ENCODE peak calls at places on chromosomes 7 and 10, in four cellular contexts. I is A549, Z is SK-N-SH, T is GM12878. G is an unnamed sample.

GRCh38 chr7:33766396-33766795 is 138.9 kb upstream of the BMPER start:
- DNase-seq in Z (no peak), T (no peak), I (no peak), G (no peak)

GRCh38 chr10:14904316-14904732 is 25.7 kb downstream of the SUV39H2 start:
- DNase-seq in I (peak), T (no peak), Z (peak), G (peak)

GRCh38 chr7:605661-606450 is 86.2 kb upstream of the PDGFA start:
- DNase-seq in I (no peak), T (no peak), Z (no peak), G (peak)

GRCh38 chr7:77685219-77685618 is 11.0 kb upstream of the RSBN1L start:
- DNase-seq in I (no peak), T (no peak), Z (no peak), G (peak)

GRCh38 chr7:106071356-106071998 is 40.6 kb downstream of the SYPL1 start:
- DNase-seq in Z (peak), T (peak), I (no peak), G (no peak)

GRCh38 chr7:706721-707120 is 19.8 kb upstream of the DNAAF5 start:
- DNase-seq in I (no peak), T (no peak), Z (no peak), G (no peak)

GRCh38 chr10:89355373-89355772 is 22.5 kb upstream of the IFIT1B start:
- DNase-seq in T (no peak), Z (no peak), I (no peak), G (no peak)

GRCh38 chr7:81573128-81573527 is 196.7 kb downstream of the HGF start:
- DNase-seq in T (no peak), Z (no peak), I (no peak), G (no peak)

GRCh38 chr10:77541247-77541646 is 96.4 kb downstream of the KCNMA1 start:
- DNase-seq in I (no peak), T (no peak), Z (no peak), G (no peak)

GRCh38 chr10:59304521-59305097 is 57.7 kb downstream of the FAM13C start:
- DNase-seq in I (no peak), Z (no peak), T (no peak), G (no peak)

GRCh38 chr10:97024181-97025073 is 161.3 kb downstream of the SLIT1 start:
- DNase-seq in T (peak), I (peak), Z (no peak), G (no peak)

GRCh38 chr7:29798422-29798821 is 7.9 kb upstream of the WIPF3 start:
- DNase-seq in Z (no peak), I (no peak), T (no peak), G (no peak)

GRCh38 chr10:6218692-6219493 is 16.2 kb downstream of the PFKFB3 start:
- DNase-seq in T (no peak), I (no peak), Z (no peak), G (no peak)

GRCh38 chr10:53978292-53978691 is 822.7 kb downstream of the PCDH15 start:
- DNase-seq in T (no peak), I (no peak), Z (no peak), G (no peak)

GRCh38 chr10:77637474-77637985 is at the start of gene KCNMA1:
- DNase-seq in I (peak), T (no peak), Z (peak), G (no peak)

GRCh38 chr7:143003393-143004051 is 23.4 kb downstream of the OR9A2 start:
- DNase-seq in T (peak), I (peak), Z (peak), G (peak)

GRCh38 chr10:50614444-50615137 is 9.2 kb downstream of the SGMS1 start:
- DNase-seq in I (peak), T (no peak), Z (no peak), G (peak)

GRCh38 chr10:4836416-4836969 is 10.5 kb downstream of the AKR1E2 start:
- DNase-seq in I (no peak), T (no peak), Z (no peak), G (no peak)

GRCh38 chr10:63003816-63004453 is 129.2 kb upstream of the NRBF2 start:
- DNase-seq in Z (peak), I (peak), T (no peak), G (no peak)

GRCh38 chr10:49642311-49642710 is 28.5 kb downstream of the CHAT start:
- DNase-seq in Z (no peak), I (no peak), T (no peak), G (no peak)

GRCh38 chr7:91046322-91047088 is 217.7 kb upstream of the FZD1 start:
- DNase-seq in T (no peak), I (no peak), Z (no peak), G (no peak)

GRCh38 chr7:154853727-154854095 is 149.2 kb downstream of the PAXIP1 start:
- DNase-seq in I (no peak), Z (no peak), T (no peak), G (no peak)

GRCh38 chr7:8714791-8715190 is 281.4 kb downstream of the NXPH1 start:
- DNase-seq in Z (no peak), I (no peak), T (no peak), G (no peak)

GRCh38 chr7:130423636-130424035 is 17.2 kb downstream of the CEP41 start:
- DNase-seq in I (no peak), T (no peak), Z (no peak), G (no peak)

GRCh38 chr10:121678631-121679174 is 80.5 kb upstream of the FGFR2 start:
- DNase-seq in I (no peak), Z (no peak), T (peak), G (no peak)

GRCh38 chr10:14523286-14523685 is 192.6 kb upstream of the FRMD4A start:
- DNase-seq in I (no peak), T (no peak), Z (no peak), G (no peak)

GRCh38 chr7:114886241-114886640 is 35.7 kb upstream of the MDFIC start:
- DNase-seq in I (no peak), Z (no peak), T (no peak), G (no peak)

DNA sequence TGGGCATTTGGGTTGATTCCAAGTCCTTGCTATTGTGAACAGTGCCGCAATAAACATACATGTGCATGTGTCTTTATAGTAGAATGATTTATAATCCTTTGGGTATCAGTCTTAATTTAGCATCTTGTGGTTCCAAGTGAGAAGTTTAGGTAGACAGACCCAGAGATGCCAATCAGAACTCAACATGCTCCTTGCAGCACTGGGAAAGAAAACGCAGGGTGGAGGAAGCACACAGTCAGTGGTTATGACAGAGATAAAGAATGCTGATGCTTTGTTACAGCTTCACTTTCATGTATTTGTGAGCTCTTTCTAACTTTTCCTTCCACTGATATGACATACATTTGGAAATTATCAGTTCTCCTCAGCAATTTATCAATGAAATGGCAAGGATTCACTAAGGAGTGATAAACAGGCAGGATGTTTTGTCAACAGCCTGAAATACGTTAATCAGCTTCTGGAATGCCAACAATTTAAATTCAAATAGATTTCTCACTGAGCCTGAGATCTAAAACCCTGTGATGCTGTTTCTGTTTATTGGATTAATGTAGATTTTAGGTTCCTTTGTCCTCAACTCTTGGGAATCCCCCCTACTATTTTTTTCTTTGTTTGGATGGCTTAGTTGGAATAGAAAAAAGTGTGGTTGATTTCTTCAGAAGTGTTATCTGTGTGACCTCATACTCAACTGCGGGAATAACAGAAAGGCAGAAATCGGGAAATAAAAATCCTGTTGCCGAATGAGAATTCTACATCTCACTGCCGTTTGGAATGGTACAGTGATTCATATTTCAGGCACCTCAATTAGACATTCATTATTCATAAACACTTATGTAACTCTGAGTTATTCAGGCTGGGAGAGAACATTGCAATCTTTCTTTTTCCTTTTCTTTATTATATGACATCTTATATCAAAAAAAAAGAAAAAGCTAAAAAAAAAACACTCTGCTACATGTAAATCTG is 675.0 kb downstream of the CNTNAP2 start:
- DNase-seq in T (no peak), I (no peak), Z (no peak), G (no peak)
- TF ChIP-seq PBX3 in T (no peak), I (no peak), Z (no peak), G (no peak)

DNA sequence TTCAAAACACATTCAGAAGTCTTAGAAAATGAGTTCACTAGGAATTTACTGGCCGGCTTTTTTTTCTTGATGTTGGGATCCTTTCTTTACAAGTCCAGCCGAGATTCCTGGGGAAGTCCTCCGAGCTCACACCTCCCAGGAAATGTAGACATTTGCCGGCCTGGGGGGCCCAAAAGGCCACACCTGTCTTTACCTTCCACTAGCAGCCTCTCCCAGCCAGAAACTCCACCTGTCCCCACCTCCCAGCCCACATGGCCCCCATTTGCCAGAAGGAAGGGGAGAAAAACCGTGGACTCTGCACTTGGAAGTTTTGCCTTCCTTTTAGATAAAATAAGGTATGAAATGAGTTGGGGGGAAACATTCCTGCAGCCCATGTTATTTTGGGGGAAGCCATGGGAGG is 27.6 kb upstream of the EMX2 start:
- DNase-seq in T (no peak), I (no peak), Z (no peak), G (no peak)
- TF ChIP-seq PBX3 in T (no peak), I (no peak), Z (no peak), G (no peak)

GRCh38 chr7:11166051-11166450 is 192.4 kb downstream of the PHF14 start:
- DNase-seq in T (no peak), Z (no peak), I (no peak), G (no peak)
- TF ChIP-seq PBX3 in T (no peak), Z (no peak), I (no peak), G (no peak)

DNA sequence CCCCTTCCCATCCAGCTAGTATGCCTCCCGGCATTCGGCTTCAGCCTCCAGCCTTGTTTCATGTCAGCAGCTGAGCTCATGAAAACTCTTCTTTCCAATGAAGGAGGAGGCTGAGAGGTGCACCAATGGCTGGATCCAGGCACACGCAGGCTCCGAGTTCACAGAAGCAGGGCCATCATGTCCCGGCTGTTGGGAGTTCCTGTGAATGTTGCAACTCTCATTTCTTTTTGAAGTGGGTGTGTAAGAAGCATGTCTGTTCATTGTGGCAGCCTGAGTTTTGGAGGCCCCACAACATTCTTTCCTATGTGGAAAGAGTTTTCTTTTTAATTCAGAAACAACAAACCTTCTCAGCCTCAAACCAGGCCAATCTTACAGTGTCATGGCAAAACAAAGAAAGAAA is 89.7 kb downstream of the PTPRE start:
- DNase-seq in T (no peak), I (no peak), Z (no peak), G (no peak)
- TF ChIP-seq PBX3 in T (no peak), I (no peak), Z (no peak), G (no peak)

DNA sequence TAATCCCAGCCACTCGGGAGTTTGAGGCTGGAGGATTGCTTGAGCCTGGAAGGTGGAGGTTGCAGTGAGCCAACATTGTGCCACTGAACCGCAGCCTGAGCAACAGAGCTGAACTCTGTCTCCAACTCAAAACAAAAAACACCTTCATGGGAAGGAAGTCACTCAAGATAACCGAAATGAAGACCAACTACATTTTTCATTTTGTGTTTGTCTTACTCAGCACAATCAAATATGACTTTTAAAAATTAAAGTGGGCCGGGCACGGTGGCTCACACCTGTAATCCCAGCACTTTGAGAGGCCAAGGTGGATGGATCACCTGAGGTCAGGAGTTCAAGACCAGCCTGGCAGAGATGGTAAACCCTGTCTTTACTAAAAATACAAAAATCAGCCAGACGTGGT is 40.0 kb downstream of the CREM start:
- DNase-seq in I (no peak), Z (no peak), T (no peak), G (no peak)
- TF ChIP-seq PBX3 in I (no peak), Z (no peak), T (no peak), G (no peak)

DNA sequence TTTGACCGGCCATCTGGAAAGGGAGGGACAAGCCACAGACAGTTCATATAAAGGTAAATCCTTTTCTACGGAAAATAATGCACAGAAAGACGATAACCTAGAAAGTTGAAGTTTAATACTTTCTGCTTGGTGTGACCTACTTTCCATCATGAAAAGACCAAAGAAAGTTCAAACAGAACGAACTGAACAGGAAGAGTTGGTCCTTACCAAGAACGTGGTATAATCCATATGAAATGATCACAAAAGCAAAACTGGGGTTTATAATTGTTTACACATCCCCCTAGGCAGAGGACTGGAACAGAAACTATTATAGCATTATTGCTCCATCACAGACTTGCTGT is 105.4 kb downstream of the ST8SIA6 start:
- DNase-seq in I (no peak), Z (peak), T (no peak), G (no peak)
- TF ChIP-seq PBX3 in I (no peak), Z (no peak), T (no peak), G (no peak)

GRCh38 chr7:28211006-28211405 is 30.4 kb upstream of the JAZF1 start:
- DNase-seq in I (no peak), Z (no peak), T (no peak), G (no peak)
- TF ChIP-seq PBX3 in I (no peak), Z (no peak), T (no peak), G (no peak)

DNA sequence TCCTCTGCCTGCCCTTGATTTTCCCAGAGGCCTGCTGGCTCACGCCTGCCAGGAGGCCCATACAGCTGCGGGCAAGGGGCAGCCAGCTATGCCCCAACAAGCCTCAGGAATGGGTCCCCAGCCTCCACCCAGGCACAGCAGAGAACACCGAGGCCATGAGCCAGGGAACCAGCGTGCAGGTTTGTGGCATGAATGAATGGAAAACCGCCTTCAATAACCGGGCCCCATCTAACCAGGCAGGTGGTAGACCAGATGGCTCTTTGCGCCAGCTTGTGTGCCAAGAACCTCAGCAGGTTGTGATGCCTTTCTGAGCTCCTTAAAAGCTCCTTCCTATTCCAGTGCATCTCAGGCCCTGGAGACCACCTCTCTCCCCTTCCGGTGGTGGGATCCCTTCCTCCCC is 50.2 kb downstream of the ELFN1 start:
- DNase-seq in Z (no peak), T (no peak), I (no peak), G (no peak)
- TF ChIP-seq PBX3 in Z (no peak), T (no peak), I (no peak), G (no peak)

DNA sequence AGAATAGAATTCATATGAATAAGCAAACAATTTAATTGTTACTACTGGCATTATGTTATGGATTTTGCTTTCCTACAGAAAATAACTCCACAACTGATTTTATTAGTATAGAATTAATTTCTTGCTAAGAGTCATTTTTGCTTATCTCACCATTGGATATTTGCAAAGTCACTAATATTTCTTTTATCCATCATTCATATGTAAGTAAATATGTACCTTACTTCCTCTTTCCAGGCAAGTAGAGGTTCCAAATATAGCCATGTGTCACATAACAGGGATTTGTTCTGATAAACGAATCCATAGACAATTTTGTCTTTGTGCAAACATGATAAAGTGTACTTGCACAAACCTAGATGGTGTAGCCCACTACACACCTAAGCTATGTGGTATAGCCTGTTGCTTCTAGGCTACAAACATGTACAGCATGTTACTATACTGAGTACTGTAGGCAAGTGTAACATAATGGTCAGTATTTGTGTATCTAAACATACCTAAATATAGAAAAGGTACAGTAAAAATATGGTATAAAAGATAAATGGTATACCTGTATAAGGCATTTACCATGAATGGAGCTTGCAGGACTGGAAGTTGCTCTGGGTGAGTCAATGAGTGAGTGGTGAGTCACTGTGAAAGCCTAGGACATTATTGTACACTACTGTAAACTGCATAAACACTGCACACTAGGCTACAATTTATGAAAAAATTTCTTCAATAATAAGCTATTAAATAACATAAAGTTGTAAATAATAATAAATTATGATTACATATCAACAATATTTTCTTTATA is 18.3 kb downstream of the KLLN start:
- DNase-seq in I (no peak), Z (no peak), T (no peak), G (peak)
- TF ChIP-seq PBX3 in I (no peak), Z (no peak), T (no peak), G (no peak)

GRCh38 chr10:132848951-132849545 is 63.1 kb upstream of the NKX6-2 start:
- DNase-seq in I (no peak), Z (no peak), T (no peak), G (no peak)

GRCh38 chr10:132850896-132851295 is 64.9 kb upstream of the NKX6-2 start:
- DNase-seq in T (no peak), Z (no peak), I (no peak), G (no peak)

GRCh38 chr10:132851451-132851850 is 65.5 kb upstream of the NKX6-2 start:
- DNase-seq in T (no peak), I (no peak), Z (no peak), G (no peak)

GRCh38 chr10:132849546-132850031 is 63.6 kb upstream of the NKX6-2 start:
- DNase-seq in T (no peak), Z (no peak), I (no peak), G (no peak)

DNA sequence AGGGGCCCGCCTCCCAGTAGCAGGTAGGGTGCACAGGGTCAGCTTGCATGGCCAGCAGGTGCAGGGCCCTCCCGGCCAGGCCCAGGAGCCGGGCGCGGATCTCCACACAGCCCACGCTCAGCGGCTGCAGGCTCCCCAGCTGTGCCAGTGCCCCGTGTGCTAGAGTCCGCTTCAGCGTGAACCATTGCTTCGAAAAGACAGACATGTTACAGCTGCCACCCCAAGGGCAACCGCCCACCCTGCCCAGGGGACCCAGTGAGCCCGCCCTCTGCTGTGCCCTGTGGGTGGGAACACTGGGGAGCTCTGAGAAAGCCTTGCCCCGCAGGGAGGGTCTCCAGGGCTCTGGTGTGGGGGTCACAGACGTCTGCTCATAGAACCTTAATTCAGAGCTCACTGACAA is 64.3 kb upstream of the NKX6-2 start:
- DNase-seq in Z (no peak), I (no peak), T (no peak), G (no peak)
- TF ChIP-seq PBX3 in Z (no peak), I (no peak), T (no peak), G (no peak)

G was measured in HepG2.